ENCODE peak calls at places on chromosomes 4 and X, in eight cellular contexts. A is tibial nerve; F is body of pancreas; W is cardiac muscle cell; T is aorta; K is IMR-90; Y is PC-3; P is CD8-positive, alpha-beta memory T cell. U is an unnamed sample.

GRCh38 chrX:23732704-23733103 is 10.4 kb downstream of the ACOT9 start:
- DNase-seq in A (no peak), F (no peak), W (no peak), T (no peak), K (no peak), Y (no peak), P (no peak), U (no peak)

GRCh38 chr4:143337600-143338287 is 1.1 kb downstream of the GAB1 start:
- DNase-seq in A (peak; percentile 44), F (peak; percentile 41), W (peak; percentile 65), T (peak; percentile 69), K (peak; percentile 58), Y (peak; percentile 37), P (no peak), U (peak; percentile 37)

GRCh38 chr4:149029056-149029651 is 586.9 kb upstream of the NR3C2 start:
- DNase-seq in A (no peak), F (peak; percentile 72), W (no peak), T (no peak), K (peak; percentile 23), Y (peak; percentile 46), P (no peak), U (no peak)

GRCh38 chrX:21745756-21746155 is 12.2 kb downstream of the SMPX start:
- DNase-seq in A (peak; percentile 55), F (peak; percentile 25), W (peak; percentile 33), T (peak; percentile 51), K (peak; percentile 25), Y (peak; percentile 63), P (no peak), U (peak; percentile 43)

GRCh38 chr4:82201805-82202636 is 171.8 kb downstream of the HNRNPD start:
- DNase-seq in A (no peak), F (peak; percentile 34), W (peak; percentile 78), T (no peak), K (peak; percentile 27), Y (peak; percentile 57), P (peak; percentile 59), U (peak; percentile 55)

GRCh38 chr4:72076562-72076961 is 44.8 kb downstream of the NPFFR2 start:
- DNase-seq in A (no peak), F (no peak), W (no peak), T (no peak), K (no peak), Y (peak; percentile 67), P (no peak), U (peak; percentile 14)

GRCh38 chr4:23818097-23818648 is 71.7 kb downstream of the PPARGC1A start:
- DNase-seq in A (no peak), F (no peak), W (no peak), T (no peak), K (peak; percentile 32), Y (no peak), P (no peak), U (no peak)

GRCh38 chr4:105061136-105061696 is 85.5 kb upstream of the TET2 start:
- DNase-seq in A (no peak), F (no peak), W (peak; percentile 61), T (no peak), K (peak; percentile 5), Y (peak; percentile 85), P (no peak), U (no peak)

GRCh38 chr4:62225972-62226371 is 1025.8 kb downstream of the ADGRL3 start:
- DNase-seq in A (no peak), F (no peak), W (no peak), T (no peak), K (no peak), Y (peak; percentile 23), P (no peak), U (no peak)

GRCh38 chrX:117538441-117539418 is 577.9 kb downstream of the KLHL13 start:
- DNase-seq in A (no peak), F (peak; percentile 45), W (no peak), T (no peak), K (no peak), Y (no peak), P (no peak), U (no peak)

GRCh38 chr4:74855879-74856278 is 61.6 kb upstream of the BTC start:
- DNase-seq in A (no peak), F (no peak), W (no peak), T (no peak), K (no peak), Y (peak; percentile 37), P (no peak), U (no peak)

GRCh38 chrX:33277046-33277445 is 65.7 kb upstream of the DMD start:
- DNase-seq in A (no peak), F (no peak), W (no peak), T (no peak), K (no peak), Y (no peak), P (no peak), U (no peak)

GRCh38 chr4:103786014-103786413 is 66.2 kb upstream of the TACR3 start:
- DNase-seq in A (no peak), F (no peak), W (peak; percentile 26), T (no peak), K (no peak), Y (peak; percentile 63), P (no peak), U (peak; percentile 1)

GRCh38 chr4:175770555-175770954 is 41.5 kb downstream of the GPM6A start:
- DNase-seq in A (no peak), F (no peak), W (no peak), T (no peak), K (no peak), Y (peak; percentile 10), P (no peak), U (no peak)

GRCh38 chr4:97590266-97590665 is 553.0 kb downstream of the STPG2 start:
- DNase-seq in A (no peak), F (no peak), W (no peak), T (no peak), K (no peak), Y (peak; percentile 20), P (no peak), U (no peak)

GRCh38 chr4:166324321-166324720 is 451.3 kb downstream of the TLL1 start:
- DNase-seq in A (no peak), F (peak; percentile 12), W (peak; percentile 16), T (no peak), K (no peak), Y (peak; percentile 62), P (no peak), U (peak; percentile 18)

GRCh38 chrX:24025741-24026402 is 1.1 kb downstream of the KLHL15 start:
- DNase-seq in A (peak; percentile 47), F (peak; percentile 51), W (peak; percentile 83), T (no peak), K (peak; percentile 81), Y (peak; percentile 17), P (no peak), U (peak; percentile 16)

GRCh38 chr4:182643801-182644311 is 273.3 kb downstream of the DCTD start:
- DNase-seq in A (no peak), F (no peak), W (peak; percentile 82), T (peak; percentile 51), K (peak; percentile 94), Y (no peak), P (no peak), U (peak; percentile 81)

DNA sequence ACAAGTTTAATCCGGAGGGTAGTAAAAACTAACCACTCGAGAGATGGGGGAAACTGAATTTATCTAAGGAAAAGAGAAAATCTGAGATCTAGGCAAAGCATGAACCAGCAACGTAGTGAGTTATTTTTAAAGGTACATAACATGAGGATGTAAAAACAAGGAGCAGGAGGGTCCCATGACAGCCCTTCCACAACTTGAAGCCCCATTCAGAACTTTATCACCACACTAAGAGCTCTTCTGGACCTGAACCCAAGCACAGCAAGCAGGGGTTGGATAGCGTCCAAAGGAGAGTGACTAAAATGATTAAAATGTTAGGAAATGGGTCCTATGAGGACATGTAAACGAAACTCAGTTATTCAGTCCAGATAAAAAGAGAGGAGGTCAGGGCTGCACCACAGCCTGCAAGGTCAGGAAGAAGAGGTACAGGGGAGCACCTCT is 16.2 kb downstream of the SH3RF1 start:
- DNase-seq in A (peak; percentile 52), F (peak; percentile 32), W (peak; percentile 89), T (peak; percentile 59), K (peak; percentile 87), Y (peak; percentile 79), P (no peak), U (peak; percentile 86)
- H3K27ac ChIP-seq in A (peak overlapping the region; percentile 57), F (peak overlapping the region; percentile 29), W (no peak overlapping the region), T (peak overlapping the region; percentile 43), K (peak overlapping the region; percentile 10), Y (peak overlapping the region; percentile 86), P (no peak overlapping the region), U (peak overlapping the region; percentile 74)

GRCh38 chr4:122815248-122815647 is 11.4 kb upstream of the FGF2 start:
- DNase-seq in A (no peak), F (no peak), W (no peak), T (no peak), K (no peak), Y (no peak), P (no peak), U (no peak)

GRCh38 chr4:122814426-122814825 is 12.2 kb upstream of the FGF2 start:
- DNase-seq in A (no peak), F (no peak), W (no peak), T (no peak), K (no peak), Y (no peak), P (no peak), U (no peak)

GRCh38 chr4:122806981-122807679 is 19.5 kb upstream of the FGF2 start:
- DNase-seq in A (no peak), F (no peak), W (no peak), T (no peak), K (peak; percentile 65), Y (no peak), P (no peak), U (no peak)

DNA sequence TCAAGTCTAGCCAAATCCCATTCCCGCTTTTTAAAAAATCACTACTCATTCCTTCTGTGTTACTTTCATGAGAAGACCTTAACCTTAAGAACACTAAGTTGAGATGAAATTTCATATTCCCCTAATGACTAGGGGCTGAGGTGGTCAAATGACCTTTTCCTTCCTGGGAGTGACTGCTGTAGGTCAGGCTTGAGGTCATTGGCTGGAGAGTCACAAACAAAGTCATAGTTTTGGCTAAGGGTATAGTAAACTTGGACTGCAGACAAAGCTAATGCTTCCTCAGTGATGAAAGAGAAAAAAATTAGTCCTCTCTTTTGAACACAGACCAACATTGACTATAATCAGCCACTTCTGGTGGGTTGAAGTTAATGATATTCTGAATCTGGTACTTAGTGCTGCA is 16.0 kb upstream of the FGF2 start:
- DNase-seq in A (no peak), F (no peak), W (no peak), T (no peak), K (peak; percentile 41), Y (no peak), P (no peak), U (no peak)
- H3K27ac ChIP-seq in A (no peak overlapping the region), F (no peak overlapping the region), W (no peak overlapping the region), T (no peak overlapping the region), K (no peak overlapping the region), Y (no peak overlapping the region), P (no peak overlapping the region), U (no peak overlapping the region)

GRCh38 chrX:65534450-65535292 is at the start of gene LAS1L:
- DNase-seq in A (peak; percentile 87), F (peak; percentile 90), W (peak; percentile 96), T (peak; percentile 94), K (peak; percentile 92), Y (peak; percentile 94), P (peak; percentile 94), U (peak; percentile 91)
- H3K27ac ChIP-seq in A (peak within 1 kb of the TSS; percentile 63), F (no peak within 1 kb of the TSS), W (peak within 1 kb of the TSS; percentile 78), T (no peak within 1 kb of the TSS), K (peak within 1 kb of the TSS; percentile 64), Y (no peak within 1 kb of the TSS), P (peak within 1 kb of the TSS; percentile 64), U (peak within 1 kb of the TSS; percentile 69)

DNA sequence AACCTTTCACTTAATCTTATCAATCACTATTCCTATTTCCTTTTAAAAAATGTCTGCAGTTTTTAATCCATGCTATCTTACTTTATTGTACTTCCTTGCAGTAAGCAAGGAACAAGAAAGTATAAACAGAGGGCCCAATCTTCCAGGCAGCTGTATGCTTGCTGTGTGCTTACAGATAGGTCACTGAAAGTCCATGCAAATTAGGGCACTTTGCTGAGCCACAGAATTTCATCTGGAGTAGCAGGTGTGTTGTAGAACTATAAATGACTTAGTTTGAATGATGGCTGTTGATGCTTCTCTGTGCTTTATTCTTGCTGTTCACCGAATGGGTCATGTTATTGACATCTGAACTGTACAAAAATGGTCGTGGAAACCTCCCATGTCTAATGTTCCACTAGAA is 154.6 kb downstream of the ATOH1 start:
- DNase-seq in A (no peak), F (no peak), W (no peak), T (no peak), K (no peak), Y (no peak), P (no peak), U (no peak)
- H3K27ac ChIP-seq in A (no peak overlapping the region), F (no peak overlapping the region), W (no peak overlapping the region), T (no peak overlapping the region), K (no peak overlapping the region), Y (no peak overlapping the region), P (no peak overlapping the region), U (no peak overlapping the region)

U was measured in brain microvascular endothelial cell.